ENCODE peak calls at places on chromosomes 16 and 17, in seven cellular contexts. S is neuronal stem cell, J is mesendoderm, A is H9, Z is H1, L is mesenchymal stem cell, B is trophoblast cell. I is an unnamed sample.

GRCh38 chr16:50839920-50840729 is 98.2 kb downstream of the CYLD start:
- DNase-seq in B (no peak), L (no peak), J (peak), Z (no peak), A (peak), S (no peak), I (no peak)

GRCh38 chr16:54289242-54290051 is 2.9 kb upstream of the IRX3 start:
- DNase-seq in L (no peak), S (peak), J (peak), A (peak), Z (no peak), B (no peak), I (no peak)

GRCh38 chr17:68054296-68054900 is 18.9 kb downstream of the KPNA2 start:
- DNase-seq in A (no peak), B (peak), L (peak), Z (no peak), J (no peak), S (no peak), I (peak)

GRCh38 chr17:49717371-49717841 is 9.6 kb upstream of the SLC35B1 start:
- DNase-seq in B (no peak), Z (no peak), J (no peak), A (no peak), S (no peak), L (no peak), I (no peak)

GRCh38 chr17:38364741-38365140 is 13.1 kb downstream of the SOCS7 start:
- DNase-seq in A (no peak), Z (no peak), L (no peak), B (no peak), J (no peak), S (no peak), I (no peak)

GRCh38 chr16:14497245-14498082 is 132.6 kb downstream of the PARN start:
- DNase-seq in L (peak), J (no peak), S (peak), B (no peak), Z (no peak), A (no peak), I (peak)

GRCh38 chr17:4898927-4899326 is 409 bp upstream of the C17orf107 start:
- DNase-seq in L (no peak), B (no peak), A (no peak), Z (no peak), J (no peak), S (no peak), I (no peak)

GRCh38 chr16:17213025-17213424 is 257.7 kb downstream of the XYLT1 start:
- DNase-seq in B (no peak), L (no peak), S (no peak), J (no peak), A (no peak), Z (no peak), I (no peak)

GRCh38 chr17:64426584-64426983 is 22.3 kb upstream of the MILR1 start:
- DNase-seq in S (no peak), B (no peak), A (no peak), L (no peak), J (no peak), Z (no peak), I (no peak)

GRCh38 chr17:64424318-64424717 is 24.6 kb upstream of the MILR1 start:
- DNase-seq in L (peak), J (no peak), A (no peak), Z (no peak), S (no peak), B (no peak), I (no peak)

GRCh38 chr17:64425191-64425590 is 23.7 kb upstream of the MILR1 start:
- DNase-seq in B (no peak), S (no peak), Z (no peak), A (no peak), J (no peak), L (no peak), I (no peak)

GRCh38 chr17:64423881-64424280 is 25.0 kb upstream of the MILR1 start:
- DNase-seq in J (no peak), L (no peak), B (no peak), S (no peak), Z (no peak), A (no peak), I (no peak)

GRCh38 chr17:64428406-64428805 is 20.5 kb upstream of the MILR1 start:
- DNase-seq in J (no peak), L (no peak), S (no peak), Z (no peak), B (peak), A (no peak), I (no peak)
- H2AK5ac ChIP-seq in J (no peak), L (no peak), S (no peak), Z (no peak), B (no peak), A (no peak), I (no peak)

DNA sequence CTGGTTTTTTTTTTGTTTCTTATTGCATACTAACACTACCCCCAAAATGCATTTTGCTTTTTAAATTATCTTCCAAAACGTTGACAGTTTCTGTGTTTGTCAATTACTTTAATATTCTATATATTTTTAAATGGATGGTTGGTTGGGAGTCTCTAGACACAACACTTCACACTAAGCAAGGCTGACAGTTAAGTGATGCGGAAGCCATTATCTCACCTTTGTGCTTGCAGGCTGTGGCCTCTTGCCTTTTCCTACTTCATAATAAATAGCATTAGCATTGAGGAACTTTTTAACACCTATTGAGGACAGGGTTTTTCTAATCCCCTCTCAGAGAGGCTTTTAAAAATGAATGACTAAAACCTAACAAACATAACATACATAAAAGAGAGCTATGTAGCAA is 280.8 kb upstream of the TBX2 start:
- DNase-seq in J (peak), B (no peak), L (no peak), S (peak), Z (no peak), A (no peak), I (no peak)
- H2AK5ac ChIP-seq in J (no peak), B (no peak), L (no peak), S (no peak), Z (no peak), A (no peak), I (no peak)

GRCh38 chr16:23497543-23497868 is 12.8 kb downstream of the GGA2 start:
- DNase-seq in L (no peak), J (peak), B (no peak), Z (no peak), S (no peak), A (no peak), I (no peak)

GRCh38 chr16:23491490-23492391 is 18.6 kb downstream of the GGA2 start:
- DNase-seq in L (no peak), A (no peak), B (peak), S (no peak), Z (no peak), J (no peak), I (peak)

GRCh38 chr16:23496826-23497542 is 13.3 kb downstream of the GGA2 start:
- DNase-seq in B (peak), Z (no peak), A (no peak), S (no peak), J (no peak), L (peak), I (peak)

GRCh38 chr16:23498863-23499262 is 11.4 kb downstream of the GGA2 start:
- DNase-seq in A (no peak), Z (no peak), B (no peak), L (no peak), S (no peak), J (no peak), I (no peak)

GRCh38 chr16:23494188-23494587 is 16.1 kb downstream of the GGA2 start:
- DNase-seq in Z (no peak), A (no peak), J (no peak), S (no peak), L (no peak), B (no peak), I (no peak)
- H2AK5ac ChIP-seq in Z (no peak), A (no peak), J (no peak), S (no peak), L (peak), B (no peak), I (no peak)

GRCh38 chr16:73028263-73028662 is 19.7 kb downstream of the ZFHX3 start:
- DNase-seq in B (no peak), J (no peak), A (no peak), Z (no peak), S (no peak), L (no peak), I (no peak)
- H2AK5ac ChIP-seq in B (peak), J (no peak), A (no peak), Z (no peak), S (no peak), L (no peak), I (no peak)

DNA sequence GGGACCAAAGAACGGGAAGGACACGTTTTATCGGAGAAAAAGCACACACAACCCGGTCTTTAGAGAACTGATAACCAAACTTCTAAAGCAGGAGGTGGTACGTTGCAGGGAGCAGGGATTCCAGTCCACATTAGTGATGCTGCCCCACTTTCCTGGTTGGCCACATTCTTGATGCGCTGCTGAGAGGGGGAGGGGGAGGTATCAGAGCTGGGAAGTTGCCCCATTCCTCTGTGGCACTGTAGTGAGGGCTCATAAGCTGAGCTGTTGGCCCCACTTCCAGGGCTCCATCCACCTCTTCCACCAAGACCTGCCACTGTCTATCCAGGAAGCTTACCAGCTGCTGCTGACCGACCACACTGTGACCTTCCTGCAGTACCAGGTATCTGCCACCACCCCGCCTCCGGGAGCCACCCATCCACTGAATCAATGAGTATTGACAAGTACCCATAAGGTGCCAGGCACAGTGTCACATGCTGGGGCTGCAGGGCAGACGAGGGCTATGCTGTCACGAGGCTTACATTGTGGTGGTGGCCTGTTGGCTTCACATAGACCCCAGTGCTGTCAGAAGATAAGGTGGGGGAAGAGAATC is 1.0 kb downstream of the TSEN54 start:
- DNase-seq in B (no peak), Z (no peak), J (peak), A (peak), S (no peak), L (peak), I (no peak)
- H2AK5ac ChIP-seq in B (no peak), Z (no peak), J (no peak), A (no peak), S (no peak), L (no peak), I (no peak)

GRCh38 chr17:15741624-15742023 is 9.5 kb downstream of the TBC1D26 start:
- DNase-seq in Z (no peak), J (no peak), A (no peak), B (no peak), S (no peak), L (no peak), I (no peak)
- H2AK5ac ChIP-seq in Z (no peak), J (no peak), A (no peak), B (no peak), S (no peak), L (no peak), I (no peak)

GRCh38 chr16:26475579-26475978 is 591.1 kb upstream of the C16orf82 start:
- DNase-seq in A (no peak), Z (no peak), B (no peak), L (no peak), S (no peak), J (no peak), I (no peak)
- H2AK5ac ChIP-seq in A (no peak), Z (no peak), B (no peak), L (no peak), S (no peak), J (no peak), I (no peak)

GRCh38 chr17:34098712-34099111 is 156.4 kb upstream of the CCL2 start:
- DNase-seq in Z (no peak), J (no peak), B (no peak), L (no peak), A (no peak), S (no peak), I (no peak)
- H2AK5ac ChIP-seq in Z (no peak), J (no peak), B (no peak), L (no peak), A (no peak), S (no peak), I (no peak)

DNA sequence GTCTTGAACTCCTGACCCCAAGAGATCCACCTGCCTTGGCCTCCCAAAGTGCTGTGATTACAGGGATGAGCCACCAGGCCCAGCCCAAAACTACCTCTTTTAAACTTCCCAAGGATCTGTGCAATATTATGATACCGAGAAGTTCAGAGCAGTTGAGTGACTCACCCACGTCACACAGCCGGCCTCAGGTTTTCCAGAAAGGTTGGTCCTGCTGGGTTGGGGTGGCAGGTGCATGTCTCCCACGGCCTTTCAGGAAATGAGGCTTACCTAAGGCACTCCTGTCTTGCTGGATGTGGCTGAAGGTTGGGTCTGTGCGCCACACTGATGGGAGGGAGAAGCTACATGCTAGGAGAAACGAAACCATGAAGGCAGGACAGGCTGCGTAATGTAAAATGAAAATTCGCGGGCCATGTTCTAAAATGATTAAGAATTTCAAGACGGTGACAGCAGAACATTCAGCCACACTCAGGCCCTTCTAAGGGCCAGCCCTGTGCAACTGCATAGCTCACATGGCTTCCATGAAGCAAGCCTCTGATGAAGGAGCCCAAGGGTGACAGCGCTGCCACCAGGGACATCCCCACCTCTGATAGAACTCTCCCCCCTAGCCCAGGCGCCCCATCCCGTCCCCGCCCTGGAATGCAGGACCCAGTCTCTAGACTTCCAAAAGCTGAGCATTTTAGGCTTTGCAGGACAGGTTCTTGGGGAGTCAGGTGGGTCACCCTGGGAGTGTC is 6.6 kb upstream of the GLIS2 start:
- DNase-seq in B (peak), L (no peak), Z (no peak), A (peak), J (no peak), S (no peak), I (no peak)
- H2AK5ac ChIP-seq in B (peak), L (peak), Z (peak), A (no peak), J (no peak), S (peak), I (peak)

I was measured in IMR-90.